ENCODE peak calls at places on chromosomes 2 and 18, in four cellular contexts. S is gastrocnemius medialis, Y is ovary, Z is transverse colon. V is an unnamed sample. For H3K27me3, the result is how much of the 10 kb centered on the place peaks cover.

GRCh38 chr2:241226723-241227634 is 38.5 kb downstream of the ANO7 start:
- DNase-seq in S (no peak), Y (peak), Z (no peak), V (no peak)

GRCh38 chr2:191612496-191612895 is 65.4 kb upstream of the NABP1 start:
- DNase-seq in S (no peak), Y (no peak), Z (no peak), V (no peak)

GRCh38 chr2:168518555-168519066 is 62.5 kb downstream of the CERS6 start:
- DNase-seq in S (no peak), Y (no peak), Z (no peak), V (no peak)

GRCh38 chr2:85741211-85741610 is 12.6 kb upstream of the ATOH8 start:
- DNase-seq in S (peak), Y (no peak), Z (no peak), V (no peak)

GRCh38 chr2:158730621-158730905 is 64.6 kb upstream of the DAPL1 start:
- DNase-seq in S (no peak), Y (no peak), Z (no peak), V (no peak)

GRCh38 chr2:120654383-120655134 is 81.1 kb upstream of the GLI2 start:
- DNase-seq in S (no peak), Y (no peak), Z (no peak), V (no peak)

GRCh38 chr2:100289020-100289419 is 33.3 kb downstream of the LONRF2 start:
- DNase-seq in S (no peak), Y (no peak), Z (no peak), V (no peak)

GRCh38 chr18:41767960-41768359 is 187.1 kb upstream of the PIK3C3 start:
- DNase-seq in S (no peak), Y (no peak), Z (no peak), V (no peak)

GRCh38 chr2:141399270-141399669 is 731.5 kb downstream of the LRP1B start:
- DNase-seq in S (no peak), Y (no peak), Z (no peak), V (no peak)

GRCh38 chr2:24843461-24843860 is 50.2 kb downstream of the CENPO start:
- DNase-seq in S (no peak), Y (no peak), Z (no peak), V (no peak)

GRCh38 chr2:10400568-10400977 is 47.6 kb downstream of the ODC1 start:
- DNase-seq in S (peak), Y (no peak), Z (peak), V (no peak)

GRCh38 chr18:66534110-66534509 is 69.8 kb downstream of the CDH19 start:
- DNase-seq in S (no peak), Y (no peak), Z (no peak), V (no peak)

GRCh38 chr2:134917958-134918517 is 584 bp upstream of the CCNT2 start:
- DNase-seq in S (no peak), Y (no peak), Z (no peak), V (no peak)
- TF ChIP-seq POLR2A in S (peak), Y (peak), Z (peak), V (peak)

DNA sequence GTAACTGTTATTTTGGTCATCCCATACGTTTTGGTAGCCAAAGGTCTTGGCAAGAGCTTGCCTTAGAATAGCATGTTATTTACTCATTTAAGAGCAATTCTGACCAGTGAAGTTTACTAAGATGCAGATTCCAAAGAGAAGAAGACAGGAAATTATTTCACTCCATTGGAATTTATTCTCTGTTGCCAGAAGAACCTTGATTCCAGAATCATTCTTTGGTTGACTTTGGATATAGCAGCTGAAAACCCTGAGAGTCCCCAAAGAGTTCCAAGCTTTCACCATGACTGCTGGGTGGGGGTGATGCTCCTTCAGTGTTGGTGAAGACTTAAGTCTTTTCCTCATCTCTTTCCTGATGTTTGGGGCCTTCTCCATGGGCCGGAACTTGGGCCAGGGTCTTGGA is 191.9 kb downstream of the MTX2 start:
- DNase-seq in S (peak), Y (no peak), Z (no peak), V (no peak)
- H3K27me3 ChIP-seq in S (under half), Y (under half), Z (under half), V (under half)

GRCh38 chr2:222806606-222807036 is 54.2 kb upstream of the ACSL3 start:
- DNase-seq in S (no peak), Y (no peak), Z (no peak), V (no peak)
- H3K27ac ChIP-seq in S (peak), Y (no peak), Z (no peak), V (peak)

GRCh38 chr2:88691339-88692183 is at the start of gene RPIA:
- DNase-seq in S (peak), Y (peak), Z (peak), V (peak)
- TF ChIP-seq POLR2A in S (peak), Y (peak), Z (peak), V (peak)

DNA sequence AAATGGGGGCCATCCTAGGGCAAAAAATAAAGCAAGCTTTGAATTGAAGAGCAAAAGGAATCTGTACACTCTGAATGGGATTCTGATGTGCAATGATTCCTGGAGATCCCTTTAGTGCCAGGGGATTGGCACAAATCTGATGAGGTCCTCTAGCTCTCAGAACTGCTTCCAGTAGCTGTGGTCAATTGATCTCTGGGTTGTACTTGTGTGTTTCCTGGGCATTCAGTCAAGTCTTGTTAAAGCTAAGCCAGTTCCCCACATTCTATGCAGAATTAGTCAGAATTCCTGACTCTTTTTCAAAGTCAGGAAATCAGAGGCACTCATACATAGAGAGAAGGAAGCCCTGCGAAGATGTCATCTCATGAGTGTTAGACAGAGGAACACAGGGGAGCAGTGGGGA is 161.3 kb downstream of the DNER start:
- DNase-seq in S (no peak), Y (no peak), Z (no peak), V (no peak)
- H3K27me3 ChIP-seq in S (under half), Y (under half), Z (under half), V (under half)

DNA sequence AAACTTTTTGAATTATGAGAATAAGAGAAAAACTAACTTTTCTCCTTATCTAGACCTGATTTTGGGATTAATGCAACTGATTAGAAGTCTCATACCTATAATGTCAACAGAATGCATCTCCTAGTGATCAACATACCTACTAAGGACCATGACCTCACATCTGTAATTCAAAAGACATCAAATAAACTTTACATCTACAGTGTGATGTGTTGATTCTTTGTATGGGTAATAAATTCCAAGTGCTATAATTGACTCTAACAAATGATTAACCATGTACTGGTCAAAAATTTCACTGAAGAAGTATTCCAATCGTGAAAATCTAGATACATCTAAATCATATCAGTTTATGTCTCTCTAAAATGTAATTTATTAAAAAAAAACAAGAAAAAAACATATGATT is 84.5 kb downstream of the STRN start:
- DNase-seq in S (no peak), Y (no peak), Z (no peak), V (no peak)
- H3K27ac ChIP-seq in S (no peak), Y (no peak), Z (no peak), V (no peak)

DNA sequence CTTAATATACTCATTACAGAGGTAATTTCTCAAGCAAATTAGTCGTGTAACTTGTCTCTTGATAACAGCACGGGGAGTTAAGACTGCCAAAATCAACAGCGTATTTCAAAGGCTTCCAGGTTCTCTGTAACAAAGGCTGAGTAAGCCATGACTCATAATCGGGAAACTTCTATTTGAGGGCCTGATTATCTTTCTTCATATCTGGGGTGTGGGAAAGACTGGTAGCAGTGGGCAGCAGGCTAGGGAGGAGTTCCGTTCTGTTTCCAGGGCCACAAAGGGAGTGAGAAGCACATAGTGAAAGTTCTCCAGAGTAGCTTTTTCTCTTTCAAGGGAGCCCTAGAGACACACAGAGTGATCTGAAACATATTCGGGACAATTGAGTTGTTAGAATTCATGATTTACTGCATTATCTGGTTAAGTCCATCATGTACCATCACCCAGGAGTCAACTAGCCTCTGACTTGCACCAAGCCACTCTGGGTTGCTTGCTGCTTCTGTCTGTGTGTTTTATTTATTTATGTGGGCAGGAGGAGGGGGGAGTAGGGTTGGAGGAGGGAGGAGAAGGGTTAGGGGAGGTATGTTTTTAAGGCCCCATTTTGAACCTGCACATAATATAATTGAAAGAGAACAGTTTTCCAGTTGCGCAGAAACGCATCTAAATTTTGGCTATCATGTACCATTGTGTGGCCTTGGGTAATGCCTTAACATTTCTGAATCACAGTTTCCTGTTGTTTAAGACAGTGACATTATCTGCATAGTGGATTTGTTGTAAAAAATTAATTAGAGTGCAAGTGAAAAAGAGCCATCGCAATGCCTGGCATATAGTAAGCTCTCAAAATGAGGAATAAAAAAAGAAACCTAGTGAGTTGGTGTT is 80.5 kb upstream of the ITPRID2 start:
- DNase-seq in S (no peak), Y (no peak), Z (peak), V (no peak)
- TF ChIP-seq POLR2A in S (no peak), Y (no peak), Z (no peak), V (no peak)

GRCh38 chr2:127546797-127547196 is 11.3 kb downstream of the MYO7B start:
- DNase-seq in S (no peak), Y (no peak), Z (no peak), V (no peak)
- H3K27me3 ChIP-seq in S (under half), Y (under half), Z (under half), V (under half)

GRCh38 chr2:217667545-217667944 is 335.2 kb downstream of the TNS1 start:
- DNase-seq in S (peak), Y (no peak), Z (no peak), V (no peak)

GRCh38 chr2:217666338-217666737 is 336.5 kb downstream of the TNS1 start:
- DNase-seq in S (no peak), Y (no peak), Z (no peak), V (no peak)

GRCh38 chr2:217661378-217661777 is 341.4 kb downstream of the TNS1 start:
- DNase-seq in S (no peak), Y (no peak), Z (no peak), V (no peak)

GRCh38 chr2:217662984-217663602 is 339.7 kb downstream of the TNS1 start:
- DNase-seq in S (peak), Y (no peak), Z (no peak), V (no peak)

DNA sequence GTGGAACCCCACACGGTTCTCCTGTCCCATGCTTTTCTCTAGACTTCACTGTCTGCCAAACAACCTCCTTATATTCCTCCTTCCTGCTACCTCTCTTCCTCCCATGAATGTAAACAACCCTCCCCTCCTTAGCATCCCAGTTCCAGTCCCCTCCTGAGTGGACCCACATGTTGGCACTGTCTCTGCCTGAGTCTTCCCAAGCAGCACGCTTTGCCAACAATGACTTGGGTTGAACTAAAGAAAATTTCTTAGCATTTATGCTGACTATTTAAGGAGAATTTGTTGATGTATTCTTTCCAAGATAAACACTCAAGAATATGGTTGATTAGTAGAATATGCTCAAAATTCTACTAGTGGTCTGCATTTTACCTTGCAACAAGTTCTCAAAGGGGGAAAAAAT is 338.0 kb downstream of the TNS1 start:
- DNase-seq in S (no peak), Y (no peak), Z (no peak), V (no peak)
- H3K27ac ChIP-seq in S (no peak), Y (no peak), Z (no peak), V (no peak)